ENCODE peak calls at places on chromosomes 6 and 20, in six cellular contexts. One of them, this sample, is unnamed. For H3K9me3 and H3K36me3, the result is how much of the 10 kb centered on the place peaks cover.

GRCh38 chr20:48260370-48260769 is 475.1 kb upstream of the SULF2 start:
- DNase-seq in GM12878: no peak
- DNase-seq in esophagus squamous epithelium: no peak
- DNase-seq in CD8-positive, alpha-beta T cell: no peak
- DNase-seq in HCT116: no peak
- DNase-seq in stomach: no peak
- DNase-seq in this sample: no peak

GRCh38 chr6:16420715-16421461 is 182.5 kb downstream of the GMPR start:
- DNase-seq in GM12878: peak
- DNase-seq in esophagus squamous epithelium: no peak
- DNase-seq in CD8-positive, alpha-beta T cell: no peak
- DNase-seq in HCT116: no peak
- DNase-seq in stomach: no peak
- DNase-seq in this sample: peak

GRCh38 chr20:58609026-58609425 is 42.1 kb upstream of the STX16 start:
- DNase-seq in CD8-positive, alpha-beta T cell: no peak
- DNase-seq in HCT116: no peak
- DNase-seq in GM12878: no peak
- DNase-seq in stomach: no peak
- DNase-seq in esophagus squamous epithelium: no peak
- DNase-seq in this sample: no peak

GRCh38 chr6:80607814-80608391 is 501.4 kb downstream of the BCKDHB start:
- DNase-seq in stomach: no peak
- DNase-seq in CD8-positive, alpha-beta T cell: no peak
- DNase-seq in esophagus squamous epithelium: no peak
- DNase-seq in GM12878: no peak
- DNase-seq in HCT116: no peak
- DNase-seq in this sample: no peak

GRCh38 chr6:109690373-109690739 is 646 bp downstream of the AK9 start:
- DNase-seq in esophagus squamous epithelium: peak
- DNase-seq in CD8-positive, alpha-beta T cell: peak
- DNase-seq in GM12878: no peak
- DNase-seq in HCT116: no peak
- DNase-seq in stomach: peak
- DNase-seq in this sample: peak

GRCh38 chr6:44664716-44665115 is 277.2 kb downstream of the CDC5L start:
- DNase-seq in HCT116: no peak
- DNase-seq in CD8-positive, alpha-beta T cell: no peak
- DNase-seq in GM12878: no peak
- DNase-seq in esophagus squamous epithelium: no peak
- DNase-seq in stomach: peak
- DNase-seq in this sample: peak

GRCh38 chr6:34447915-34448314 is 18.0 kb upstream of the PACSIN1 start:
- DNase-seq in esophagus squamous epithelium: no peak
- DNase-seq in CD8-positive, alpha-beta T cell: no peak
- DNase-seq in HCT116: no peak
- DNase-seq in GM12878: no peak
- DNase-seq in stomach: no peak
- DNase-seq in this sample: no peak

GRCh38 chr6:10413850-10414765 is 766 bp downstream of the TFAP2A start:
- DNase-seq in GM12878: no peak
- DNase-seq in CD8-positive, alpha-beta T cell: no peak
- DNase-seq in HCT116: no peak
- DNase-seq in stomach: no peak
- DNase-seq in esophagus squamous epithelium: no peak
- DNase-seq in this sample: peak

GRCh38 chr20:51347871-51348270 is 194.6 kb downstream of the NFATC2 start:
- DNase-seq in CD8-positive, alpha-beta T cell: no peak
- DNase-seq in stomach: no peak
- DNase-seq in GM12878: no peak
- DNase-seq in esophagus squamous epithelium: no peak
- DNase-seq in HCT116: no peak
- DNase-seq in this sample: no peak

GRCh38 chr6:91029211-91029610 is 442.3 kb upstream of the MAP3K7 start:
- DNase-seq in GM12878: no peak
- DNase-seq in stomach: no peak
- DNase-seq in HCT116: no peak
- DNase-seq in esophagus squamous epithelium: no peak
- DNase-seq in CD8-positive, alpha-beta T cell: no peak
- DNase-seq in this sample: no peak

GRCh38 chr6:114064862-114065261 is 93.9 kb upstream of the HDAC2 start:
- DNase-seq in CD8-positive, alpha-beta T cell: no peak
- DNase-seq in stomach: no peak
- DNase-seq in HCT116: no peak
- DNase-seq in GM12878: no peak
- DNase-seq in esophagus squamous epithelium: no peak
- DNase-seq in this sample: no peak

GRCh38 chr20:58065508-58066361 is 162.7 kb downstream of the ANKRD60 start:
- DNase-seq in HCT116: no peak
- DNase-seq in esophagus squamous epithelium: no peak
- DNase-seq in stomach: no peak
- DNase-seq in GM12878: no peak
- DNase-seq in CD8-positive, alpha-beta T cell: no peak
- DNase-seq in this sample: no peak

GRCh38 chr20:24934101-24934661 is 14.9 kb upstream of the CST7 start:
- DNase-seq in GM12878: no peak
- DNase-seq in CD8-positive, alpha-beta T cell: no peak
- DNase-seq in esophagus squamous epithelium: no peak
- DNase-seq in stomach: no peak
- DNase-seq in HCT116: no peak
- DNase-seq in this sample: no peak

GRCh38 chr6:110534731-110535164 is 58.3 kb upstream of the SLC22A16 start:
- DNase-seq in GM12878: no peak
- DNase-seq in esophagus squamous epithelium: no peak
- DNase-seq in stomach: no peak
- DNase-seq in CD8-positive, alpha-beta T cell: no peak
- DNase-seq in HCT116: no peak
- DNase-seq in this sample: no peak

GRCh38 chr6:22071655-22072054 is 225.2 kb downstream of the PRL start:
- DNase-seq in esophagus squamous epithelium: no peak
- DNase-seq in CD8-positive, alpha-beta T cell: no peak
- DNase-seq in stomach: no peak
- DNase-seq in HCT116: no peak
- DNase-seq in GM12878: no peak
- DNase-seq in this sample: no peak

GRCh38 chr20:51220293-51220706 is 197.4 kb upstream of the KCNG1 start:
- DNase-seq in HCT116: no peak
- DNase-seq in stomach: peak
- DNase-seq in esophagus squamous epithelium: no peak
- DNase-seq in CD8-positive, alpha-beta T cell: peak
- DNase-seq in GM12878: no peak
- DNase-seq in this sample: peak

GRCh38 chr6:132673376-132674094 is 14.6 kb upstream of the TAAR1 start:
- DNase-seq in CD8-positive, alpha-beta T cell: no peak
- DNase-seq in esophagus squamous epithelium: no peak
- DNase-seq in stomach: peak
- DNase-seq in GM12878: no peak
- DNase-seq in HCT116: no peak
- DNase-seq in this sample: no peak

GRCh38 chr20:48295966-48296421 is 510.7 kb upstream of the SULF2 start:
- DNase-seq in HCT116: no peak
- DNase-seq in GM12878: no peak
- DNase-seq in stomach: no peak
- DNase-seq in esophagus squamous epithelium: no peak
- DNase-seq in CD8-positive, alpha-beta T cell: no peak
- DNase-seq in this sample: no peak

GRCh38 chr6:54813901-54814300 is 32.7 kb upstream of the FAM83B start:
- DNase-seq in GM12878: no peak
- DNase-seq in stomach: no peak
- DNase-seq in esophagus squamous epithelium: no peak
- DNase-seq in CD8-positive, alpha-beta T cell: no peak
- DNase-seq in HCT116: no peak
- DNase-seq in this sample: peak

GRCh38 chr6:113185299-113185698 is 671.8 kb upstream of the MARCKS start:
- DNase-seq in esophagus squamous epithelium: no peak
- DNase-seq in CD8-positive, alpha-beta T cell: no peak
- DNase-seq in HCT116: no peak
- DNase-seq in stomach: no peak
- DNase-seq in GM12878: no peak
- DNase-seq in this sample: no peak

GRCh38 chr6:151004415-151005024 is 139.0 kb downstream of the MTHFD1L start:
- DNase-seq in CD8-positive, alpha-beta T cell: no peak
- DNase-seq in stomach: no peak
- DNase-seq in GM12878: no peak
- DNase-seq in HCT116: no peak
- DNase-seq in esophagus squamous epithelium: no peak
- DNase-seq in this sample: peak

GRCh38 chr20:8076505-8077498 is 55.3 kb upstream of the PLCB1 start:
- DNase-seq in stomach: peak
- DNase-seq in HCT116: no peak
- DNase-seq in esophagus squamous epithelium: no peak
- DNase-seq in CD8-positive, alpha-beta T cell: no peak
- DNase-seq in GM12878: no peak
- DNase-seq in this sample: no peak

DNA sequence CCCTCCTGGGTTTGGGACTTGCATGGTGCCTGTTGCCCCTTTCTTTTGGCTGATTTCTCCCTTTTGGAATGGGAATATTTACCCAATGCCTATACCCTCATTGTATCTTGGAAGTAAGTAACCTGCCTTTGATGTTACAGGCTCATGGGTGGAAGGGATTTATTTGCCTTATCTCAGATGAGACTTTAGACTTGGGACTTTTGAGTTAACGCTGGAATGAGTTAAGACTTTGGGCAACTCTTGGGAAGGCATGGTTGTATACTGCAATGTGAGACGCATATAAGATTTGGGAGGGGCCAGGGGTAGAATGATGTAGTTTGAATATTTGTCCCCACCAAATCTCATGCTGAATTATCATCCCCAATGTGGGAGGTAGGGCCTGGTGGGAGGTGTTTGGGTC is 75.5 kb downstream of the SYCP2 start:
- DNase-seq in esophagus squamous epithelium: no peak
- DNase-seq in HCT116: no peak
- DNase-seq in stomach: no peak
- DNase-seq in GM12878: no peak
- DNase-seq in CD8-positive, alpha-beta T cell: no peak
- DNase-seq in this sample: no peak
- H3K9me3 ChIP-seq in esophagus squamous epithelium: under half
- H3K9me3 ChIP-seq in HCT116: under half
- H3K9me3 ChIP-seq in stomach: under half
- H3K9me3 ChIP-seq in GM12878: under half
- H3K9me3 ChIP-seq in CD8-positive, alpha-beta T cell: under half
- H3K9me3 ChIP-seq in this sample: under half

DNA sequence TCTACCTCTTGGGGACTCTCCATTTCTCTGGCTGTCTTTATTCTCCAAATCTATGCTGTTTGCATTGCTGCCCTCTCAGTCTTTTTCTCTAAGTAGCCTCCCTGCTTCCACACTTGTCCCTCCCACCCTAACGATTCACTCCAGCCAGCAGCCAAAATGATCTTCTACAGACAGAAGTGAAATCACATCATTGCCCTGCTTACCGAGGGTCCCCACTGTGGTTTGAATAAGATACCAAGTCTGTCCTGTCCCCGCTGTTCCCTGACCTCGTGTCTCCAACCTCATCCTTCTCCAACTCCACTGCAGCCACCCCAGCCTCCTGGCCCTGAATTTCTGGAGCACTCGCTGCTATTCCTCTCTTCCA is 11.5 kb upstream of the OCSTAMP start:
- DNase-seq in CD8-positive, alpha-beta T cell: no peak
- DNase-seq in stomach: no peak
- DNase-seq in GM12878: no peak
- DNase-seq in HCT116: no peak
- DNase-seq in esophagus squamous epithelium: no peak
- DNase-seq in this sample: no peak
- H3K4me3 ChIP-seq in CD8-positive, alpha-beta T cell: no peak
- H3K4me3 ChIP-seq in stomach: peak
- H3K4me3 ChIP-seq in GM12878: no peak
- H3K4me3 ChIP-seq in HCT116: peak
- H3K4me3 ChIP-seq in esophagus squamous epithelium: peak
- H3K4me3 ChIP-seq in this sample: peak

GRCh38 chr6:161139766-161140553 is 133.9 kb downstream of the AGPAT4 start:
- DNase-seq in esophagus squamous epithelium: no peak
- DNase-seq in stomach: peak
- DNase-seq in GM12878: no peak
- DNase-seq in CD8-positive, alpha-beta T cell: no peak
- DNase-seq in HCT116: no peak
- DNase-seq in this sample: no peak

GRCh38 chr6:161139304-161139765 is 134.5 kb downstream of the AGPAT4 start:
- DNase-seq in stomach: no peak
- DNase-seq in esophagus squamous epithelium: no peak
- DNase-seq in CD8-positive, alpha-beta T cell: no peak
- DNase-seq in GM12878: no peak
- DNase-seq in HCT116: no peak
- DNase-seq in this sample: no peak

GRCh38 chr6:161137839-161138544 is 135.9 kb downstream of the AGPAT4 start:
- DNase-seq in HCT116: no peak
- DNase-seq in stomach: no peak
- DNase-seq in GM12878: no peak
- DNase-seq in esophagus squamous epithelium: no peak
- DNase-seq in CD8-positive, alpha-beta T cell: no peak
- DNase-seq in this sample: no peak

GRCh38 chr6:161137320-161137719 is 136.5 kb downstream of the AGPAT4 start:
- DNase-seq in HCT116: no peak
- DNase-seq in esophagus squamous epithelium: no peak
- DNase-seq in GM12878: no peak
- DNase-seq in CD8-positive, alpha-beta T cell: no peak
- DNase-seq in stomach: no peak
- DNase-seq in this sample: no peak

GRCh38 chr6:161138545-161139303 is 135.1 kb downstream of the AGPAT4 start:
- DNase-seq in esophagus squamous epithelium: no peak
- DNase-seq in CD8-positive, alpha-beta T cell: no peak
- DNase-seq in HCT116: no peak
- DNase-seq in stomach: no peak
- DNase-seq in GM12878: no peak
- DNase-seq in this sample: no peak
- H3K36me3 ChIP-seq in esophagus squamous epithelium: under half
- H3K36me3 ChIP-seq in CD8-positive, alpha-beta T cell: under half
- H3K36me3 ChIP-seq in HCT116: under half
- H3K36me3 ChIP-seq in stomach: under half
- H3K36me3 ChIP-seq in GM12878: under half
- H3K36me3 ChIP-seq in this sample: under half

GRCh38 chr20:55424446-55424845 is 580.9 kb downstream of the CBLN4 start:
- DNase-seq in CD8-positive, alpha-beta T cell: no peak
- DNase-seq in HCT116: no peak
- DNase-seq in stomach: no peak
- DNase-seq in GM12878: no peak
- DNase-seq in esophagus squamous epithelium: no peak
- DNase-seq in this sample: no peak
- H3K9me3 ChIP-seq in CD8-positive, alpha-beta T cell: under half
- H3K9me3 ChIP-seq in HCT116: under half
- H3K9me3 ChIP-seq in stomach: under half
- H3K9me3 ChIP-seq in GM12878: under half
- H3K9me3 ChIP-seq in esophagus squamous epithelium: under half
- H3K9me3 ChIP-seq in this sample: under half

GRCh38 chr20:5221078-5221430 is 94.2 kb downstream of the CDS2 start:
- DNase-seq in esophagus squamous epithelium: no peak
- DNase-seq in HCT116: no peak
- DNase-seq in stomach: no peak
- DNase-seq in CD8-positive, alpha-beta T cell: no peak
- DNase-seq in GM12878: no peak
- DNase-seq in this sample: no peak
- H3K4me3 ChIP-seq in esophagus squamous epithelium: no peak
- H3K4me3 ChIP-seq in HCT116: no peak
- H3K4me3 ChIP-seq in stomach: no peak
- H3K4me3 ChIP-seq in CD8-positive, alpha-beta T cell: no peak
- H3K4me3 ChIP-seq in GM12878: no peak
- H3K4me3 ChIP-seq in this sample: no peak